ENCODE peak calls at places on chromosome 10, in seven cellular contexts. B, Z, V, J, Q, H and K are unnamed samples.

GRCh38 chr10:71255817-71256660 is 43.7 kb downstream of the UNC5B start:
- DNase-seq in B (no peak), Z (peak), V (no peak), J (no peak), Q (no peak), H (no peak), K (no peak)

GRCh38 chr10:411597-411996 is 276.3 kb downstream of the ZMYND11 start:
- DNase-seq in B (no peak), Z (no peak), V (no peak), J (no peak), Q (no peak), H (no peak), K (no peak)

GRCh38 chr10:89029785-89030437 is 39.3 kb downstream of the FAS start:
- DNase-seq in B (peak), Z (peak), V (peak), J (peak), Q (peak), H (peak), K (peak)

GRCh38 chr10:78755877-78756455 is 312.8 kb upstream of the ZMIZ1 start:
- DNase-seq in B (no peak), Z (no peak), V (no peak), J (no peak), Q (no peak), H (no peak), K (no peak)

GRCh38 chr10:118725784-118726507 is 28.8 kb downstream of the CACUL1 start:
- DNase-seq in B (no peak), Z (no peak), V (no peak), J (no peak), Q (no peak), H (no peak), K (no peak)

GRCh38 chr10:27710009-27710408 is 35.6 kb downstream of the MKX start:
- DNase-seq in B (no peak), Z (no peak), V (no peak), J (no peak), Q (no peak), H (no peak), K (no peak)

GRCh38 chr10:15043674-15044073 is at the start of gene OLAH:
- DNase-seq in B (no peak), Z (peak), V (no peak), J (no peak), Q (no peak), H (no peak), K (no peak)

GRCh38 chr10:19347592-19347991 is 299.0 kb downstream of the MALRD1 start:
- DNase-seq in B (no peak), Z (peak), V (no peak), J (no peak), Q (no peak), H (no peak), K (no peak)

GRCh38 chr10:31650010-31650409 is 278.6 kb downstream of the ARHGAP12 start:
- DNase-seq in B (no peak), Z (peak), V (no peak), J (peak), Q (no peak), H (no peak), K (no peak)

GRCh38 chr10:13351340-13351915 is 3.3 kb upstream of the SEPHS1 start:
- DNase-seq in B (peak), Z (no peak), V (no peak), J (no peak), Q (no peak), H (peak), K (no peak)

GRCh38 chr10:1360581-1361164 is 304.5 kb downstream of the WDR37 start:
- DNase-seq in B (no peak), Z (no peak), V (no peak), J (no peak), Q (no peak), H (no peak), K (no peak)

GRCh38 chr10:133318494-133319127 is 9.9 kb downstream of the ZNF511 start:
- DNase-seq in B (peak), Z (peak), V (peak), J (peak), Q (peak), H (peak), K (peak)

GRCh38 chr10:25858076-25858475 is 76.0 kb upstream of the MYO3A start:
- DNase-seq in B (no peak), Z (no peak), V (no peak), J (no peak), Q (no peak), H (no peak), K (no peak)

GRCh38 chr10:63628526-63629362 is 107.5 kb downstream of the REEP3 start:
- DNase-seq in B (no peak), Z (peak), V (no peak), J (peak), Q (no peak), H (no peak), K (no peak)

GRCh38 chr10:48697821-48698764 is 13.4 kb downstream of the WDFY4 start:
- DNase-seq in B (no peak), Z (no peak), V (no peak), J (no peak), Q (no peak), H (no peak), K (no peak)

GRCh38 chr10:61662794-61663259 is at the start of gene CABCOCO1:
- DNase-seq in B (no peak), Z (peak), V (peak), J (peak), Q (peak), H (no peak), K (peak)

GRCh38 chr10:60434418-60435046 is 44.9 kb upstream of the ANK3 start:
- DNase-seq in B (no peak), Z (peak), V (peak), J (no peak), Q (no peak), H (no peak), K (no peak)

GRCh38 chr10:11045487-11045886 is 27.8 kb downstream of the CELF2 start:
- DNase-seq in B (no peak), Z (no peak), V (no peak), J (no peak), Q (no peak), H (no peak), K (no peak)

GRCh38 chr10:103125323-103126267 is 67.5 kb downstream of the NT5C2 start:
- DNase-seq in B (no peak), Z (no peak), V (no peak), J (no peak), Q (no peak), H (no peak), K (no peak)

GRCh38 chr10:124734311-124735166 is 9.6 kb downstream of the FAM53B start:
- DNase-seq in B (no peak), Z (no peak), V (no peak), J (peak), Q (no peak), H (no peak), K (peak)

GRCh38 chr10:293636-294035 is 158.4 kb downstream of the ZMYND11 start:
- DNase-seq in B (no peak), Z (no peak), V (no peak), J (no peak), Q (no peak), H (no peak), K (no peak)

GRCh38 chr10:12703813-12704212 is 297.7 kb downstream of the CCDC3 start:
- DNase-seq in B (no peak), Z (peak), V (no peak), J (no peak), Q (no peak), H (no peak), K (no peak)

GRCh38 chr10:129192344-129193128 is 274.5 kb upstream of the MGMT start:
- DNase-seq in B (no peak), Z (peak), V (no peak), J (peak), Q (no peak), H (no peak), K (no peak)

GRCh38 chr10:105793071-105793470 is 1152.0 kb downstream of the SORCS3 start:
- DNase-seq in B (no peak), Z (peak), V (no peak), J (no peak), Q (no peak), H (no peak), K (no peak)

GRCh38 chr10:124663228-124663627 is 81.0 kb downstream of the FAM53B start:
- DNase-seq in B (no peak), Z (no peak), V (no peak), J (no peak), Q (no peak), H (no peak), K (no peak)